ENCODE peak calls at places on chromosome 12, in nine cellular contexts. F is H1, P is A549, I is K562, B is HCT116, K is SK-N-SH, N is HepG2, T is endothelial cell of umbilical vein, V is GM12878. E is an unnamed sample.

GRCh38 chr12:109735051-109735521 is 21.5 kb downstream of the FAM222A start:
- DNase-seq in B (no peak), F (no peak), T (no peak), K (peak; percentile 13), N (no peak), I (no peak), P (no peak), V (no peak), E (no peak)

GRCh38 chr12:117155278-117156060 is 34.8 kb downstream of the FBXO21 start:
- DNase-seq in K (peak; percentile 85), V (no peak), B (peak; percentile 95), P (peak; percentile 95), T (peak; percentile 12), N (peak; percentile 95), F (peak; percentile 99), I (peak; percentile 92), E (peak; percentile 70)

GRCh38 chr12:52254965-52255751 is 19.3 kb upstream of the KRT86 start:
- DNase-seq in B (no peak), N (no peak), P (no peak), I (no peak), K (no peak), V (no peak), T (no peak), F (no peak), E (no peak)

GRCh38 chr12:104588048-104588942 is 131.5 kb downstream of the CHST11 start:
- DNase-seq in B (peak; percentile 89), T (peak; percentile 59), V (no peak), P (peak; percentile 86), K (no peak), F (no peak), I (no peak), N (no peak), E (no peak)

GRCh38 chr12:27844427-27845090 is 64.5 kb upstream of the MANSC4 start:
- DNase-seq in K (no peak), P (no peak), F (no peak), N (peak; percentile 15), I (no peak), V (no peak), B (no peak), T (no peak), E (no peak)

GRCh38 chr12:61095131-61095530 is 1165.1 kb upstream of the USP15 start:
- DNase-seq in F (no peak), B (no peak), P (no peak), K (no peak), V (no peak), N (no peak), I (no peak), T (no peak), E (no peak)

GRCh38 chr12:112198120-112198733 is 72.9 kb downstream of the TRAFD1 start:
- DNase-seq in B (peak; percentile 41), F (peak; percentile 53), I (peak; percentile 77), K (peak; percentile 78), N (peak; percentile 64), V (no peak), P (peak; percentile 75), T (peak; percentile 59), E (peak; percentile 77)

GRCh38 chr12:3141339-3142321 is 64.5 kb downstream of the TSPAN9 start:
- DNase-seq in V (no peak), T (no peak), K (no peak), F (no peak), P (no peak), N (no peak), I (no peak), B (no peak), E (no peak)

GRCh38 chr12:124446364-124446763 is 121.0 kb downstream of the NCOR2 start:
- DNase-seq in P (no peak), T (no peak), V (no peak), K (no peak), B (no peak), I (no peak), F (no peak), N (no peak), E (no peak)

GRCh38 chr12:6145584-6145983 is 21.1 kb upstream of the VWF start:
- DNase-seq in P (no peak), I (no peak), T (peak; percentile 90), V (no peak), B (no peak), K (no peak), N (no peak), F (no peak), E (no peak)

GRCh38 chr12:18261273-18261672 is at the start of gene PIK3C2G:
- DNase-seq in N (no peak), I (no peak), V (no peak), K (no peak), B (no peak), T (no peak), F (no peak), P (no peak), E (no peak)

GRCh38 chr12:21113266-21113665 is 17.7 kb upstream of the SLCO1B1 start:
- DNase-seq in P (no peak), F (no peak), I (no peak), T (no peak), V (no peak), K (no peak), B (no peak), N (no peak), E (no peak)
- H3K4me3 ChIP-seq in P (no peak overlapping the region), F (no peak overlapping the region), I (no peak overlapping the region), T (no peak overlapping the region), V (no peak overlapping the region), K (no peak overlapping the region), B (no peak overlapping the region), N (no peak overlapping the region), E (no peak overlapping the region)

DNA sequence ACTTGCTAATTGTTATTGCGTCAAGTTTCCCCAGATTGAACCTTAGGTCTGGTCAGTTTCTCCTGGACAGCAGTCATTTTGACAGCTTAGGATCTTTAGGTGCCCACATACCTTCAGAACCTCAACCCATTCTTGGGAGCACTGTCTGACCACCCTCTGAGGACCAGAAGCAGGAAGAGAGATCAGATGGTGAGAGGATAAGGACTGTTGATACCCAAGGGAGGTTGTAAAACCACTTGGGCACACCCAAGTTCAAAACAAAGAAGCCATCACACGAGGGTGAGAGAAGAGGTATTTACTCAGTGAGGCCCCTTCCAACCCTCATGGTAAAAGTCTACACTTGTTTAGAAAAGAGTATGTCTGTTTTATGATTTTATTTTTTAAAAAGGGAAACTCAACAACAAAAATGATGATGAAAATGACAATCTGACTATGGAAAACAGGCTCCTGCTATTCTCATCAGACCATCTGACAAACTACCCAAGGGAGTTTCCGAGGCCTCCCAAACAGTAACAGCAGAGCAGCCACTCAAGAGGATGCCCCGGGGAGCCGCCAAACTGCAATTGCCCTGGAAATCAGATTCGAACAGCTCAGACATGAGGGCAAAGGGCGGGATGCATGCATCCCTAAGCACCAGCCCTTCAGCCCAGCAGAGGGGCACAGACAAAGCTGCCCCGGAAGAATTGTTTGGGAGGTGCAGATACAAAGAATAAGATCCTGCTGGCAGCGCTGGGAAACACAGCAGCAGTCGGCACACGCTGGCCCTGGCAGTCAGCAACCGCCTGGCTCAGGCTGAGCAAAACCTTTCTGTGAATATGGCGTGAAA is 162.6 kb upstream of the PLEKHG7 start:
- DNase-seq in F (no peak), P (no peak), N (no peak), T (peak; percentile 39), V (no peak), K (no peak), B (no peak), I (no peak), E (peak; percentile 88)
- TF ChIP-seq MAX in F (peak; percentile 15), P (no peak), N (no peak), T (no peak), V (peak; percentile 14), K (no peak), B (no peak), I (no peak), E (peak; percentile 39)

GRCh38 chr12:91181053-91181452 is 1.6 kb downstream of the DCN start:
- DNase-seq in P (no peak), B (no peak), T (peak; percentile 27), F (no peak), V (no peak), N (no peak), K (no peak), I (no peak), E (no peak)
- H3K4me3 ChIP-seq in P (no peak overlapping the region), B (no peak overlapping the region), T (no peak overlapping the region), F (no peak overlapping the region), V (no peak overlapping the region), N (no peak overlapping the region), K (peak overlapping the region; percentile 6), I (no peak overlapping the region), E (no peak overlapping the region)

GRCh38 chr12:62983594-62983993 is 48.6 kb upstream of the PPM1H start:
- DNase-seq in P (peak; percentile 29), I (peak; percentile 56), K (no peak), V (no peak), T (no peak), N (peak; percentile 57), F (peak; percentile 2), B (peak; percentile 6), E (peak; percentile 8)
- TF ChIP-seq MAX in P (no peak), I (no peak), K (no peak), V (no peak), T (no peak), N (no peak), F (no peak), B (no peak), E (no peak)

GRCh38 chr12:1663440-1664132 is 27.3 kb upstream of the ADIPOR2 start:
- DNase-seq in P (no peak), K (no peak), T (no peak), V (no peak), F (no peak), B (no peak), I (no peak), N (no peak), E (no peak)

GRCh38 chr12:1657616-1658167 is 28.7 kb downstream of the WNT5B start:
- DNase-seq in K (no peak), N (no peak), B (no peak), T (no peak), P (no peak), F (no peak), I (no peak), V (no peak), E (no peak)

GRCh38 chr12:1662761-1663439 is 28.0 kb upstream of the ADIPOR2 start:
- DNase-seq in P (peak; percentile 91), I (peak; percentile 76), V (no peak), T (no peak), K (peak; percentile 47), B (peak; percentile 87), F (peak; percentile 86), N (no peak), E (no peak)

GRCh38 chr12:1661553-1662335 is 29.1 kb upstream of the ADIPOR2 start:
- DNase-seq in K (peak; percentile 93), B (peak; percentile 89), N (peak; percentile 81), P (peak; percentile 91), V (peak; percentile 43), T (peak; percentile 90), I (peak; percentile 86), F (no peak), E (peak; percentile 95)

GRCh38 chr12:1660304-1661187 is 30.3 kb upstream of the ADIPOR2 start:
- DNase-seq in P (peak; percentile 22), K (no peak), I (no peak), V (no peak), B (no peak), T (peak; percentile 33), F (no peak), N (peak; percentile 55), E (peak; percentile 64)
- H3K4me3 ChIP-seq in P (no peak overlapping the region), K (no peak overlapping the region), I (no peak overlapping the region), V (no peak overlapping the region), B (no peak overlapping the region), T (no peak overlapping the region), F (peak overlapping the region; percentile 23), N (no peak overlapping the region), E (no peak overlapping the region)

E was measured in NB4.